ENCODE peak calls at places on chromosomes 12 and 14, in six cellular contexts. P, N, J, X, M and C are unnamed samples.
A peak's percentile ranks its signal among the peaks of the same experiment; 100 is the strongest.

GRCh38 chr12:131986847-131987398 is 37.2 kb downstream of the EP400 start:
- DNase-seq in J (no peak), N (no peak), M (no peak), X (no peak), P (no peak), C (no peak)

GRCh38 chr12:95815635-95816212 is 25.2 kb upstream of the NTN4 start:
- DNase-seq in X (no peak), M (peak; percentile 46), P (no peak), N (no peak), J (no peak), C (no peak)

GRCh38 chr14:55277972-55278740 is 6.9 kb downstream of the FBXO34 start:
- DNase-seq in M (no peak), N (no peak), J (no peak), X (no peak), P (no peak), C (no peak)

GRCh38 chr14:55713496-55713895 is 133.5 kb downstream of the KTN1 start:
- DNase-seq in J (no peak), P (no peak), M (no peak), N (no peak), X (no peak), C (no peak)

GRCh38 chr12:111430418-111431353 is 25.0 kb downstream of the SH2B3 start:
- DNase-seq in P (no peak), N (no peak), J (no peak), M (no peak), X (no peak), C (no peak)

GRCh38 chr12:66636771-66637170 is 42.1 kb downstream of the GRIP1 start:
- DNase-seq in J (no peak), X (no peak), M (no peak), N (peak; percentile 32), P (no peak), C (no peak)

GRCh38 chr14:52835122-52835903 is 43.9 kb upstream of the GNPNAT1 start:
- DNase-seq in N (no peak), X (no peak), M (peak; percentile 47), J (no peak), P (peak; percentile 57), C (no peak)

GRCh38 chr12:59459966-59460365 is 135.9 kb upstream of the SLC16A7 start:
- DNase-seq in X (no peak), P (no peak), J (no peak), M (peak; percentile 11), N (no peak), C (no peak)

GRCh38 chr12:86543716-86544115 is 287.5 kb upstream of the MGAT4C start:
- DNase-seq in M (no peak), X (no peak), P (no peak), N (no peak), J (no peak), C (no peak)

GRCh38 chr12:110223777-110224378 is 57.2 kb upstream of the ATP2A2 start:
- DNase-seq in M (no peak), N (no peak), X (no peak), J (no peak), P (no peak), C (no peak)

GRCh38 chr12:15535287-15535895 is 213.1 kb downstream of the PTPRO start:
- DNase-seq in J (no peak), X (no peak), N (no peak), M (no peak), P (no peak), C (no peak)
- H3K4me1 ChIP-seq in J (no peaks in the 10 kb centered on the region), X (no peaks in the 10 kb centered on the region), N (peaks cover 17% of the 10 kb centered on the region), M (peaks cover 3% of the 10 kb centered on the region), P (peaks cover 4% of the 10 kb centered on the region), C (no peaks in the 10 kb centered on the region)

DNA sequence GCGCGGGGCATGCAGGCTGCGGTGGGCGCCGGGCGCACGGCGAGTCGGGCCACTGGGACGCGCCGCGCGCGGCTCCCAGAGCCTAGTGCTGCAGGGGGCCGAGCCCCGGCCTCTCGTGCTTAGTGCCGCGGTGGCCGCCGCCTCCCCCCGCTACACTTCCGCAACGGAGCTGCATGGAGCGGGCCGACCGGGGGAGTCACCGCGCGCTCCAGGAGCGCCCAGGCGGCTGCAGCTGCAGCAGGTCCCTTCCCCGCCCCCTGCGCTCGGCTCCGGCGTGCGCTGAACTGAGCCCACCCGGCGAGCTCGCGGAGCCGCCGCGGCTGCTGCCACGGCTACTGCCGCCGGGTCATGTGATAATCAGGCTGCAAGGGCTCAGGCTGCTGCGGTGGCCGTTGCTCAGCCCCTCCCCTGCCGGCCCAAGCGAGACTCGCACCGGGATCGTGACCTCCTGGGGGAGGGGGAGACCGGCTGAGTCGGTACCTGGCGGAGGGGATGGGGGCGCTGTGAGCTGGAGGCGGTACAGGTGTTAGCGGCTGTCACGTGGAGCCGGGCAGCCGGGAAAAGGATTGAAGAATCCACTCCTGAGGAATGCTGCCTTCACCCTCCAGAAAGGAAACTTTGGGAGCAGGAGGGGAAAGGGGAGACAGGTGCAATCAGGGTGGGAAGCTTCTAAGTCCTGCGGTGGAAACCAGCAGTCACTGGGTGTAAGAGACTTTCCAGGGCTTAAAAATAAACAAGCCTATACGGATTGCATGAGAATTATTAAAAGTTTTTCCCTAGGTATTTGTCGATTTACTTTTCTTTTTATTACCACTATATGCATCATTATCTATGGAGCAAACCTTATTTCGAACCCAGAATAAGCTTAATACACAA is at the start of gene PPM1H:
- DNase-seq in X (peak; percentile 82), N (peak; percentile 90), M (peak; percentile 98), P (peak; percentile 68), J (peak; percentile 28), C (no peak)
- TF ChIP-seq POLR2AphosphoS5 in X (peak; percentile 36), N (peak; percentile 62), M (peak; percentile 92), P (peak; percentile 82), J (peak; percentile 38), C (no peak)

GRCh38 chr14:103748539-103748867 is 32.9 kb downstream of the ZFYVE21 start:
- DNase-seq in P (no peak), N (peak; percentile 26), J (no peak), M (no peak), X (no peak), C (no peak)

GRCh38 chr14:103749452-103749851 is 33.8 kb downstream of the ZFYVE21 start:
- DNase-seq in M (no peak), X (no peak), N (peak; percentile 8), P (no peak), J (no peak), C (no peak)

GRCh38 chr14:103753809-103754208 is 38.2 kb downstream of the ZFYVE21 start:
- DNase-seq in J (no peak), N (no peak), P (no peak), X (no peak), M (no peak), C (no peak)

GRCh38 chr14:103746706-103747105 is 31.1 kb downstream of the ZFYVE21 start:
- DNase-seq in P (no peak), X (no peak), N (no peak), M (no peak), J (no peak), C (no peak)

DNA sequence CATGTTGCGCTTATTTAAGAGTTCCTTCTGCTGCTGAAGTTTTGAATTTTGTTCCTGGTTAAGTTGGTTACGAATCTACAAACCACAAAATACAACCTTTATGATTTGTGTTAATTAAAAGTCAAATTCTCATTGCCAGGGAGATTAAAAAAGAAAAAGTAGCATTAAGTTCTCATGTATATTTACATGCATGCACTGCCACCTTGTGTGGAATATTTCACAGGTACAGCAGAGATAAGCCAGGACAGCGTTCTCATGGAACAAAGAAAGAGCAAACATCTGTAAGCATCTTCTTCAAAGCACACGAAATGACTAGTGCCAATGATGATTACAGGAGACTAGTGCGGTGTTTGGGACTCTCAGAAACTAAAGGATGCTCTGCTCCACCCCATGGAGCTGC is 34.2 kb downstream of the ZFYVE21 start:
- DNase-seq in X (no peak), P (no peak), M (no peak), J (no peak), N (no peak), C (no peak)
- TF ChIP-seq CTCF in X (peak; percentile 22), P (no peak), M (no peak), J (no peak), N (no peak), C (no peak)

GRCh38 chr14:69614592-69614991 is 3.2 kb downstream of the SUSD6 start:
- DNase-seq in M (no peak), P (no peak), X (peak; percentile 47), N (no peak), J (no peak), C (no peak)
- H3K4me1 ChIP-seq in M (peaks cover 16% of the 10 kb centered on the region), P (peaks cover 9% of the 10 kb centered on the region), X (peaks cover 46% of the 10 kb centered on the region), N (peaks cover 82% of the 10 kb centered on the region), J (peaks cover 5% of the 10 kb centered on the region), C (peaks cover 84% of the 10 kb centered on the region)

GRCh38 chr12:45065125-45065626 is 14.3 kb upstream of the DBX2 start:
- DNase-seq in P (no peak), N (no peak), X (no peak), J (no peak), M (no peak), C (no peak)
- TF ChIP-seq POLR2AphosphoS5 in P (no peak), N (no peak), X (no peak), J (no peak), M (no peak), C (no peak)

DNA sequence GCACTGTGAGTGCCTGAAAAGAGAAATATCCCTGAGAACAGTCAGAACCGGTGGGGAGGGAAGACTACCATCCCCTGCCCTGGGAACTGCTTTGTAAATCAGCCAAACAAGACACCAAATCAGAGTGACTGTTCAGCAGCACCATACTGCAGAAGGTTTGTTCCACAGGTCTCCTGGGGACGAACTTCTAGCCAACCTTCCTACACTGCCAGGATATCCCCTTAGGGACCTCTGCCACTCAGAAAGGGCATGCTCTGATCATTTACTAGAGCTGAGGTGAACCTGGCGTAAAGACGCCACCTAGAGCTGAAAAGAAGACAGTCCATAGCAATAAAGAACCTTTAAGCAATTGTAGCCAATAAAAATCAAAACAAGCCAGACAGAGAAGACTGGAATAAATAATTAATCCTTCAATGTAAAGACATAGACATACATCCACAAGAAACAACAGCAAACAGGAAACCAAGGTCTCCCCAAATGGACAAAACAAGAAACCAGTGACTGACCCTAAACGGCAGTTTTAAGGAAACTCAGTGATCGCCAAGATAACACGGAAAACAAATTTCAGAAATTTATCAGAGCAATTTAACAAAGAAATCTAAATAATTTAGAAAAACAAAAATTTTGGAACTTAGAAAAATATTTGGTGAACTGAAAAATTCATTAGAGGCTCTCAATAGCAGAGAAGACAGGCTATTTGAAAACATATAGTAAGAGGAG is 228.1 kb upstream of the AMIGO2 start:
- DNase-seq in J (peak; percentile 71), P (peak; percentile 49), N (peak; percentile 41), X (peak; percentile 39), M (peak; percentile 75), C (no peak)
- TF ChIP-seq CTCF in J (peak; percentile 75), P (peak; percentile 79), N (peak; percentile 60), X (peak; percentile 70), M (peak; percentile 87), C (peak; percentile 46)